ENCODE peak calls at places on chromosomes 13 and 19, in eight cellular contexts. Y is HT-29; Z is activated naive CD4-positive, alpha-beta T cell; O is activated T-helper 1 cell treated with anti-CD3 and anti-CD28 coated beads, Interleukin-2, amount 50 U/mL, for 16 hours; J is activated CD4-positive, alpha-beta T cell treated with anti-CD3 and anti-CD28 coated beads, Interleukin-2, amount 50 U/mL, for 1 hour; Q is hippocampal formation; U is stimulated activated CD4-positive, alpha-beta T cell treated with anti-CD3 and anti-CD28 coated beads, Interleukin-12 subunit alpha, Interleukin-12 subunit beta, amount 100 ng/mL, for 4 hours; L is HS-5. C is an unnamed sample.

GRCh38 chr19:23378948-23379347 is 16.3 kb downstream of the ZNF91 start:
- DNase-seq in L (no peak), Q (no peak), J (no peak), Z (no peak), O (no peak), Y (no peak), U (no peak), C (no peak)

GRCh38 chr19:643736-644135 is 4.1 kb downstream of the FGF22 start:
- DNase-seq in Q (no peak), Z (no peak), O (no peak), Y (no peak), J (no peak), U (no peak), L (no peak), C (no peak)

GRCh38 chr13:108346376-108346775 is 76.9 kb downstream of the TNFSF13B start:
- DNase-seq in J (peak; percentile 20), Q (no peak), Z (no peak), L (no peak), U (no peak), Y (no peak), O (no peak), C (no peak)

GRCh38 chr13:42363941-42364612 is 92.1 kb downstream of the AKAP11 start:
- DNase-seq in U (no peak), J (no peak), Q (no peak), L (no peak), O (no peak), Z (no peak), Y (peak; percentile 44), C (no peak)

GRCh38 chr13:70407486-70407885 is 299.2 kb upstream of the KLHL1 start:
- DNase-seq in Y (no peak), O (no peak), L (no peak), J (no peak), U (no peak), Z (no peak), Q (no peak), C (no peak)

GRCh38 chr13:98333481-98333880 is 156.4 kb upstream of the RNF113B start:
- DNase-seq in U (no peak), O (no peak), Q (no peak), L (no peak), J (no peak), Z (no peak), Y (no peak), C (no peak)

GRCh38 chr19:6853868-6854267 is 33.5 kb upstream of the ADGRE1 start:
- DNase-seq in L (no peak), Q (no peak), O (no peak), U (no peak), Z (no peak), Y (no peak), J (no peak), C (no peak)

GRCh38 chr19:29690842-29691241 is 24.2 kb downstream of the C19orf12 start:
- DNase-seq in O (no peak), L (no peak), Z (no peak), U (peak; percentile 30), J (no peak), Y (peak; percentile 62), Q (no peak), C (no peak)

GRCh38 chr13:45178349-45179142 is 22.3 kb downstream of the KCTD4 start:
- DNase-seq in Z (no peak), O (no peak), U (no peak), L (no peak), J (no peak), Q (no peak), Y (no peak), C (no peak)

GRCh38 chr19:15371119-15371518 is 8.5 kb downstream of the AKAP8 start:
- DNase-seq in Y (no peak), Z (no peak), Q (no peak), L (no peak), J (no peak), U (no peak), O (no peak), C (no peak)

GRCh38 chr19:18765224-18765623 is 25.9 kb downstream of the COMP start:
- DNase-seq in J (no peak), Q (no peak), Z (no peak), U (no peak), Y (peak; percentile 49), O (no peak), L (no peak), C (no peak)

GRCh38 chr19:7848779-7849457 is 18.9 kb downstream of the EVI5L start:
- DNase-seq in Y (no peak), L (no peak), U (no peak), Z (no peak), J (no peak), O (no peak), Q (no peak), C (no peak)

GRCh38 chr19:19426216-19426615 is 20.7 kb downstream of the GATAD2A start:
- DNase-seq in L (no peak), Q (no peak), O (no peak), J (no peak), U (no peak), Y (no peak), Z (no peak), C (no peak)

GRCh38 chr19:43820098-43820860 is 6.8 kb upstream of the ZNF283 start:
- DNase-seq in J (no peak), Z (no peak), U (peak; percentile 42), Q (peak; percentile 45), O (no peak), L (no peak), Y (no peak), C (no peak)

GRCh38 chr19:45542234-45542668 is 35.0 kb downstream of the VASP start:
- DNase-seq in Y (no peak), J (no peak), O (no peak), Z (no peak), U (no peak), L (no peak), Q (no peak), C (no peak)

GRCh38 chr13:21986602-21987001 is 315.7 kb downstream of the FGF9 start:
- DNase-seq in O (no peak), Y (no peak), J (no peak), Z (no peak), L (no peak), U (no peak), Q (no peak), C (no peak)

GRCh38 chr19:27775395-27775794 is 1437.6 kb downstream of the UQCRFS1 start:
- DNase-seq in J (no peak), O (no peak), U (no peak), Y (no peak), L (no peak), Z (no peak), Q (no peak), C (no peak)